ENCODE peak calls at places on chromosomes 6 and 20, in seven cellular contexts. M is T-helper 17 cell, U is fibroblast of lung, K is HAP-1, D is A549, I is kidney tubule cell, L is NCI-H1092 treated with DMSO at 0.1 percent for 48 hours. Q is an unnamed sample.

GRCh38 chr20:24303393-24303792 is 166.0 kb upstream of the SYNDIG1 start:
- DNase-seq in L (no peak), D (peak), I (peak), M (no peak), K (no peak), U (peak), Q (no peak)

GRCh38 chr20:55099251-55099650 is 623.9 kb downstream of the DOK5 start:
- DNase-seq in K (no peak), D (no peak), I (no peak), U (no peak), L (no peak), M (no peak), Q (no peak)

GRCh38 chr6:113642714-113643442 is 214.3 kb upstream of the MARCKS start:
- DNase-seq in U (peak), I (peak), D (peak), M (no peak), L (peak), K (peak), Q (no peak)

GRCh38 chr6:3825851-3826581 is 23.2 kb upstream of the FAM50B start:
- DNase-seq in D (peak), I (peak), U (peak), M (no peak), K (no peak), L (no peak), Q (no peak)

GRCh38 chr6:133645000-133645619 is 243.8 kb upstream of the TCF21 start:
- DNase-seq in M (no peak), L (no peak), K (no peak), D (peak), I (peak), U (peak), Q (no peak)

GRCh38 chr6:144434308-144434990 is 149.3 kb downstream of the UTRN start:
- DNase-seq in U (peak), I (peak), M (no peak), K (no peak), D (no peak), L (no peak), Q (no peak)

GRCh38 chr6:235763-236360 is 56.4 kb upstream of the DUSP22 start:
- DNase-seq in L (no peak), U (peak), I (peak), D (no peak), M (no peak), K (no peak), Q (no peak)

GRCh38 chr6:163392533-163392932 is 22.0 kb upstream of the QKI start:
- DNase-seq in K (peak), L (no peak), D (no peak), U (peak), M (no peak), I (peak), Q (no peak)

GRCh38 chr20:31684153-31685003 is 38.3 kb downstream of the BCL2L1 start:
- DNase-seq in M (peak), D (no peak), K (no peak), I (peak), L (peak), U (no peak), Q (no peak)

GRCh38 chr6:34338811-34339210 is 53.7 kb downstream of the NUDT3 start:
- DNase-seq in L (no peak), U (no peak), K (no peak), D (no peak), I (no peak), M (no peak), Q (no peak)

GRCh38 chr6:113690255-113690956 is 166.7 kb upstream of the MARCKS start:
- DNase-seq in L (no peak), K (peak), I (peak), D (peak), U (peak), M (no peak), Q (no peak)

GRCh38 chr6:23647045-23647444 is 479.0 kb upstream of the NRSN1 start:
- DNase-seq in M (no peak), U (no peak), I (no peak), L (peak), D (no peak), K (no peak), Q (no peak)

GRCh38 chr20:33336375-33336774 is 53.4 kb downstream of the BPIFB1 start:
- DNase-seq in U (no peak), D (no peak), K (no peak), L (no peak), I (no peak), M (no peak), Q (no peak)

GRCh38 chr6:37830225-37830624 is 10.7 kb downstream of the ZFAND3 start:
- DNase-seq in I (no peak), M (no peak), L (no peak), U (no peak), D (no peak), K (no peak), Q (no peak)

GRCh38 chr20:52256465-52256864 is 64.9 kb upstream of the ZFP64 start:
- DNase-seq in L (no peak), D (no peak), U (no peak), K (no peak), M (no peak), I (no peak), Q (no peak)

GRCh38 chr6:57123111-57123510 is 33.1 kb downstream of the ZNF451 start:
- DNase-seq in M (no peak), L (no peak), D (no peak), K (no peak), I (no peak), U (no peak), Q (no peak)

GRCh38 chr6:170292778-170293164 is 1.9 kb upstream of the DLL1 start:
- DNase-seq in L (peak), D (peak), I (no peak), K (no peak), U (peak), M (no peak), Q (no peak)

GRCh38 chr6:75381878-75382633 is 97.5 kb upstream of the TMEM30A start:
- DNase-seq in M (no peak), L (no peak), D (peak), U (peak), K (no peak), I (peak), Q (no peak)

GRCh38 chr6:137040393-137040792 is 4.4 kb downstream of the IL20RA start:
- DNase-seq in U (no peak), M (no peak), L (no peak), D (no peak), I (no peak), K (no peak), Q (no peak)

GRCh38 chr6:93389192-93389591 is 30.2 kb downstream of the EPHA7 start:
- DNase-seq in L (no peak), I (peak), M (no peak), U (no peak), D (no peak), K (no peak), Q (no peak)

GRCh38 chr6:108168980-108169800 is 3.4 kb downstream of the NR2E1 start:
- DNase-seq in M (no peak), I (no peak), L (no peak), D (no peak), U (no peak), K (no peak), Q (no peak)

GRCh38 chr6:53565886-53566285 is 21.0 kb upstream of the GCLC start:
- DNase-seq in K (no peak), M (no peak), U (peak), D (no peak), L (no peak), I (no peak), Q (no peak)

GRCh38 chr20:62692176-62692575 is 16.5 kb upstream of the NTSR1 start:
- DNase-seq in M (no peak), L (peak), U (no peak), D (no peak), I (no peak), K (no peak), Q (no peak)

GRCh38 chr6:35550437-35550836 is 37.7 kb upstream of the TULP1 start:
- DNase-seq in M (no peak), L (no peak), I (no peak), U (no peak), K (no peak), D (no peak), Q (no peak)

GRCh38 chr6:16433338-16433737 is 195.0 kb downstream of the GMPR start:
- DNase-seq in D (no peak), U (no peak), M (no peak), K (no peak), I (no peak), L (no peak), Q (no peak)

GRCh38 chr6:43747734-43748133 is 22.3 kb upstream of the VEGFA start:
- DNase-seq in I (no peak), U (no peak), K (no peak), D (no peak), M (no peak), L (no peak), Q (no peak)

GRCh38 chr20:17605131-17605660 is 35.3 kb downstream of the DSTN start:
- DNase-seq in L (no peak), U (no peak), K (no peak), I (peak), M (no peak), D (no peak), Q (no peak)

GRCh38 chr6:168741305-168741704 is 300.3 kb downstream of the SMOC2 start:
- DNase-seq in L (no peak), D (no peak), K (no peak), U (no peak), I (no peak), M (no peak), Q (no peak)

GRCh38 chr6:3571836-3572235 is 115.0 kb upstream of the SLC22A23 start:
- DNase-seq in M (no peak), D (no peak), K (no peak), U (no peak), I (no peak), L (no peak), Q (no peak)

GRCh38 chr20:1861347-1861987 is 33.7 kb upstream of the SIRPA start:
- DNase-seq in K (no peak), I (peak), L (no peak), M (no peak), D (peak), U (peak), Q (no peak)

GRCh38 chr20:50013976-50014375 is 31.2 kb downstream of the SNAI1 start:
- DNase-seq in D (no peak), K (no peak), U (no peak), L (no peak), I (no peak), M (no peak), Q (no peak)

GRCh38 chr6:31144296-31144969 is 5.6 kb upstream of the PSORS1C2 start:
- DNase-seq in L (no peak), M (no peak), U (no peak), K (no peak), D (no peak), I (no peak), Q (no peak)

GRCh38 chr20:37267684-37268313 is 6.2 kb upstream of the GHRH start:
- DNase-seq in L (no peak), I (no peak), D (no peak), M (no peak), K (peak), U (no peak), Q (no peak)

GRCh38 chr6:110415297-110415916 is at the start of gene DDO:
- DNase-seq in L (peak), U (peak), M (no peak), D (no peak), I (peak), K (no peak), Q (no peak)

Q was measured in activated B cell treated with CpG ODN at 0.5 μM for 24 hours.